ENCODE peak calls at places on chromosomes 12 and 14, in eight cellular contexts. One of them, this sample, is unnamed.

GRCh38 chr12:50062733-50063452 is 5.5 kb downstream of the ASIC1 start:
- DNase-seq in HEK293T: no peak
- DNase-seq in NCI-H748 treated with DMSO at 0.1 percent for 48 hours: no peak
- DNase-seq in stimulated activated CD8-positive, alpha-beta memory T cell treated with anti-CD3 and anti-CD28 coated beads, Interleukin-7, amount 100 ng/mL, for 24 hours: no peak
- DNase-seq in T-helper 2 cell: no peak
- DNase-seq in NCI-H460: no peak
- DNase-seq in left ventricle myocardium superior: no peak
- DNase-seq in uterus: no peak
- DNase-seq in this sample: no peak

GRCh38 chr14:92785601-92786426 is 8.3 kb upstream of the GOLGA5 start:
- DNase-seq in HEK293T: no peak
- DNase-seq in NCI-H748 treated with DMSO at 0.1 percent for 48 hours: no peak
- DNase-seq in stimulated activated CD8-positive, alpha-beta memory T cell treated with anti-CD3 and anti-CD28 coated beads, Interleukin-7, amount 100 ng/mL, for 24 hours: no peak
- DNase-seq in T-helper 2 cell: no peak
- DNase-seq in NCI-H460: no peak
- DNase-seq in left ventricle myocardium superior: peak
- DNase-seq in uterus: peak
- DNase-seq in this sample: peak

GRCh38 chr14:97266653-97267052 is 469.5 kb downstream of the VRK1 start:
- DNase-seq in HEK293T: no peak
- DNase-seq in NCI-H748 treated with DMSO at 0.1 percent for 48 hours: no peak
- DNase-seq in stimulated activated CD8-positive, alpha-beta memory T cell treated with anti-CD3 and anti-CD28 coated beads, Interleukin-7, amount 100 ng/mL, for 24 hours: no peak
- DNase-seq in T-helper 2 cell: no peak
- DNase-seq in NCI-H460: no peak
- DNase-seq in left ventricle myocardium superior: no peak
- DNase-seq in uterus: no peak
- DNase-seq in this sample: no peak

GRCh38 chr12:70466753-70467152 is 100.7 kb downstream of the KCNMB4 start:
- DNase-seq in HEK293T: no peak
- DNase-seq in NCI-H748 treated with DMSO at 0.1 percent for 48 hours: no peak
- DNase-seq in stimulated activated CD8-positive, alpha-beta memory T cell treated with anti-CD3 and anti-CD28 coated beads, Interleukin-7, amount 100 ng/mL, for 24 hours: no peak
- DNase-seq in T-helper 2 cell: no peak
- DNase-seq in NCI-H460: no peak
- DNase-seq in left ventricle myocardium superior: no peak
- DNase-seq in uterus: no peak
- DNase-seq in this sample: no peak

GRCh38 chr14:93369393-93370266 is 22.6 kb downstream of the COX8C start:
- DNase-seq in HEK293T: no peak
- DNase-seq in NCI-H748 treated with DMSO at 0.1 percent for 48 hours: no peak
- DNase-seq in stimulated activated CD8-positive, alpha-beta memory T cell treated with anti-CD3 and anti-CD28 coated beads, Interleukin-7, amount 100 ng/mL, for 24 hours: no peak
- DNase-seq in T-helper 2 cell: no peak
- DNase-seq in NCI-H460: no peak
- DNase-seq in left ventricle myocardium superior: no peak
- DNase-seq in uterus: no peak
- DNase-seq in this sample: no peak

GRCh38 chr12:50192908-50193307 is 25.7 kb upstream of the CERS5 start:
- DNase-seq in HEK293T: no peak
- DNase-seq in NCI-H748 treated with DMSO at 0.1 percent for 48 hours: no peak
- DNase-seq in stimulated activated CD8-positive, alpha-beta memory T cell treated with anti-CD3 and anti-CD28 coated beads, Interleukin-7, amount 100 ng/mL, for 24 hours: no peak
- DNase-seq in T-helper 2 cell: no peak
- DNase-seq in NCI-H460: no peak
- DNase-seq in left ventricle myocardium superior: no peak
- DNase-seq in uterus: no peak
- DNase-seq in this sample: peak

GRCh38 chr14:103733651-103734050 is 18.0 kb downstream of the ZFYVE21 start:
- DNase-seq in HEK293T: no peak
- DNase-seq in NCI-H748 treated with DMSO at 0.1 percent for 48 hours: no peak
- DNase-seq in stimulated activated CD8-positive, alpha-beta memory T cell treated with anti-CD3 and anti-CD28 coated beads, Interleukin-7, amount 100 ng/mL, for 24 hours: no peak
- DNase-seq in T-helper 2 cell: no peak
- DNase-seq in NCI-H460: no peak
- DNase-seq in left ventricle myocardium superior: no peak
- DNase-seq in uterus: no peak
- DNase-seq in this sample: no peak

GRCh38 chr14:51872396-51872795 is 12.0 kb downstream of the GNG2 start:
- DNase-seq in HEK293T: no peak
- DNase-seq in NCI-H748 treated with DMSO at 0.1 percent for 48 hours: peak
- DNase-seq in stimulated activated CD8-positive, alpha-beta memory T cell treated with anti-CD3 and anti-CD28 coated beads, Interleukin-7, amount 100 ng/mL, for 24 hours: no peak
- DNase-seq in T-helper 2 cell: no peak
- DNase-seq in NCI-H460: no peak
- DNase-seq in left ventricle myocardium superior: no peak
- DNase-seq in uterus: no peak
- DNase-seq in this sample: no peak

GRCh38 chr14:93729993-93730392 is 58.3 kb downstream of the PRIMA1 start:
- DNase-seq in HEK293T: no peak
- DNase-seq in NCI-H748 treated with DMSO at 0.1 percent for 48 hours: no peak
- DNase-seq in stimulated activated CD8-positive, alpha-beta memory T cell treated with anti-CD3 and anti-CD28 coated beads, Interleukin-7, amount 100 ng/mL, for 24 hours: no peak
- DNase-seq in T-helper 2 cell: no peak
- DNase-seq in NCI-H460: no peak
- DNase-seq in left ventricle myocardium superior: no peak
- DNase-seq in uterus: no peak
- DNase-seq in this sample: no peak

GRCh38 chr12:93113317-93114006 is 184.4 kb upstream of the EEA1 start:
- DNase-seq in HEK293T: no peak
- DNase-seq in NCI-H748 treated with DMSO at 0.1 percent for 48 hours: no peak
- DNase-seq in stimulated activated CD8-positive, alpha-beta memory T cell treated with anti-CD3 and anti-CD28 coated beads, Interleukin-7, amount 100 ng/mL, for 24 hours: no peak
- DNase-seq in T-helper 2 cell: no peak
- DNase-seq in NCI-H460: no peak
- DNase-seq in left ventricle myocardium superior: peak
- DNase-seq in uterus: no peak
- DNase-seq in this sample: peak

GRCh38 chr12:92736605-92737004 is 33.8 kb downstream of the PLEKHG7 start:
- DNase-seq in HEK293T: no peak
- DNase-seq in NCI-H748 treated with DMSO at 0.1 percent for 48 hours: no peak
- DNase-seq in stimulated activated CD8-positive, alpha-beta memory T cell treated with anti-CD3 and anti-CD28 coated beads, Interleukin-7, amount 100 ng/mL, for 24 hours: no peak
- DNase-seq in T-helper 2 cell: no peak
- DNase-seq in NCI-H460: no peak
- DNase-seq in left ventricle myocardium superior: no peak
- DNase-seq in uterus: no peak
- DNase-seq in this sample: no peak

GRCh38 chr14:58639842-58640484 is 2.2 kb downstream of the DACT1 start:
- DNase-seq in HEK293T: peak
- DNase-seq in NCI-H748 treated with DMSO at 0.1 percent for 48 hours: peak
- DNase-seq in stimulated activated CD8-positive, alpha-beta memory T cell treated with anti-CD3 and anti-CD28 coated beads, Interleukin-7, amount 100 ng/mL, for 24 hours: no peak
- DNase-seq in T-helper 2 cell: peak
- DNase-seq in NCI-H460: peak
- DNase-seq in left ventricle myocardium superior: no peak
- DNase-seq in uterus: no peak
- DNase-seq in this sample: peak

GRCh38 chr14:34496679-34497513 is 34.9 kb upstream of the SPTSSA start:
- DNase-seq in HEK293T: no peak
- DNase-seq in NCI-H748 treated with DMSO at 0.1 percent for 48 hours: no peak
- DNase-seq in stimulated activated CD8-positive, alpha-beta memory T cell treated with anti-CD3 and anti-CD28 coated beads, Interleukin-7, amount 100 ng/mL, for 24 hours: no peak
- DNase-seq in T-helper 2 cell: no peak
- DNase-seq in NCI-H460: peak
- DNase-seq in left ventricle myocardium superior: peak
- DNase-seq in uterus: peak
- DNase-seq in this sample: peak

GRCh38 chr14:50363734-50364113 is 33.0 kb downstream of the CDKL1 start:
- DNase-seq in HEK293T: no peak
- DNase-seq in NCI-H748 treated with DMSO at 0.1 percent for 48 hours: no peak
- DNase-seq in stimulated activated CD8-positive, alpha-beta memory T cell treated with anti-CD3 and anti-CD28 coated beads, Interleukin-7, amount 100 ng/mL, for 24 hours: no peak
- DNase-seq in T-helper 2 cell: peak
- DNase-seq in NCI-H460: no peak
- DNase-seq in left ventricle myocardium superior: no peak
- DNase-seq in uterus: no peak
- DNase-seq in this sample: peak

GRCh38 chr12:65510584-65511050 is 232.1 kb downstream of the MSRB3 start:
- DNase-seq in HEK293T: peak
- DNase-seq in NCI-H748 treated with DMSO at 0.1 percent for 48 hours: no peak
- DNase-seq in stimulated activated CD8-positive, alpha-beta memory T cell treated with anti-CD3 and anti-CD28 coated beads, Interleukin-7, amount 100 ng/mL, for 24 hours: no peak
- DNase-seq in T-helper 2 cell: no peak
- DNase-seq in NCI-H460: no peak
- DNase-seq in left ventricle myocardium superior: peak
- DNase-seq in uterus: peak
- DNase-seq in this sample: no peak

GRCh38 chr12:51911788-51912711 is 4.7 kb downstream of the ACVRL1 start:
- DNase-seq in HEK293T: peak
- DNase-seq in NCI-H748 treated with DMSO at 0.1 percent for 48 hours: no peak
- DNase-seq in stimulated activated CD8-positive, alpha-beta memory T cell treated with anti-CD3 and anti-CD28 coated beads, Interleukin-7, amount 100 ng/mL, for 24 hours: no peak
- DNase-seq in T-helper 2 cell: no peak
- DNase-seq in NCI-H460: no peak
- DNase-seq in left ventricle myocardium superior: peak
- DNase-seq in uterus: no peak
- DNase-seq in this sample: peak

GRCh38 chr12:93683410-93683809 is 6.2 kb downstream of the CRADD start:
- DNase-seq in HEK293T: no peak
- DNase-seq in NCI-H748 treated with DMSO at 0.1 percent for 48 hours: no peak
- DNase-seq in stimulated activated CD8-positive, alpha-beta memory T cell treated with anti-CD3 and anti-CD28 coated beads, Interleukin-7, amount 100 ng/mL, for 24 hours: no peak
- DNase-seq in T-helper 2 cell: no peak
- DNase-seq in NCI-H460: no peak
- DNase-seq in left ventricle myocardium superior: no peak
- DNase-seq in uterus: no peak
- DNase-seq in this sample: no peak

GRCh38 chr14:105088812-105089745 is 23.8 kb upstream of the GPR132 start:
- DNase-seq in HEK293T: no peak
- DNase-seq in NCI-H748 treated with DMSO at 0.1 percent for 48 hours: no peak
- DNase-seq in stimulated activated CD8-positive, alpha-beta memory T cell treated with anti-CD3 and anti-CD28 coated beads, Interleukin-7, amount 100 ng/mL, for 24 hours: no peak
- DNase-seq in T-helper 2 cell: no peak
- DNase-seq in NCI-H460: no peak
- DNase-seq in left ventricle myocardium superior: no peak
- DNase-seq in uterus: no peak
- DNase-seq in this sample: no peak

GRCh38 chr12:1810931-1811280 is 9.5 kb upstream of the LRTM2 start:
- DNase-seq in HEK293T: no peak
- DNase-seq in NCI-H748 treated with DMSO at 0.1 percent for 48 hours: no peak
- DNase-seq in stimulated activated CD8-positive, alpha-beta memory T cell treated with anti-CD3 and anti-CD28 coated beads, Interleukin-7, amount 100 ng/mL, for 24 hours: no peak
- DNase-seq in T-helper 2 cell: no peak
- DNase-seq in NCI-H460: no peak
- DNase-seq in left ventricle myocardium superior: peak
- DNase-seq in uterus: no peak
- DNase-seq in this sample: no peak

GRCh38 chr12:111596985-111597730 is 2.0 kb downstream of the ATXN2 start:
- DNase-seq in HEK293T: peak
- DNase-seq in NCI-H748 treated with DMSO at 0.1 percent for 48 hours: peak
- DNase-seq in stimulated activated CD8-positive, alpha-beta memory T cell treated with anti-CD3 and anti-CD28 coated beads, Interleukin-7, amount 100 ng/mL, for 24 hours: no peak
- DNase-seq in T-helper 2 cell: peak
- DNase-seq in NCI-H460: peak
- DNase-seq in left ventricle myocardium superior: peak
- DNase-seq in uterus: peak
- DNase-seq in this sample: peak

GRCh38 chr14:67815573-67816235 is 686 bp downstream of the ZFYVE26 start:
- DNase-seq in HEK293T: peak
- DNase-seq in NCI-H748 treated with DMSO at 0.1 percent for 48 hours: peak
- DNase-seq in stimulated activated CD8-positive, alpha-beta memory T cell treated with anti-CD3 and anti-CD28 coated beads, Interleukin-7, amount 100 ng/mL, for 24 hours: no peak
- DNase-seq in T-helper 2 cell: peak
- DNase-seq in NCI-H460: no peak
- DNase-seq in left ventricle myocardium superior: no peak
- DNase-seq in uterus: no peak
- DNase-seq in this sample: peak

GRCh38 chr12:57001448-57001906 is 4.9 kb downstream of the ZBTB39 start:
- DNase-seq in HEK293T: peak
- DNase-seq in NCI-H748 treated with DMSO at 0.1 percent for 48 hours: peak
- DNase-seq in stimulated activated CD8-positive, alpha-beta memory T cell treated with anti-CD3 and anti-CD28 coated beads, Interleukin-7, amount 100 ng/mL, for 24 hours: peak
- DNase-seq in T-helper 2 cell: peak
- DNase-seq in NCI-H460: peak
- DNase-seq in left ventricle myocardium superior: peak
- DNase-seq in uterus: peak
- DNase-seq in this sample: peak

GRCh38 chr12:110677206-110677911 is 11.6 kb downstream of the HVCN1 start:
- DNase-seq in HEK293T: no peak
- DNase-seq in NCI-H748 treated with DMSO at 0.1 percent for 48 hours: no peak
- DNase-seq in stimulated activated CD8-positive, alpha-beta memory T cell treated with anti-CD3 and anti-CD28 coated beads, Interleukin-7, amount 100 ng/mL, for 24 hours: no peak
- DNase-seq in T-helper 2 cell: peak
- DNase-seq in NCI-H460: no peak
- DNase-seq in left ventricle myocardium superior: no peak
- DNase-seq in uterus: no peak
- DNase-seq in this sample: no peak

GRCh38 chr14:21043387-21044105 is 1.4 kb downstream of the RNASE7 start:
- DNase-seq in HEK293T: no peak
- DNase-seq in NCI-H748 treated with DMSO at 0.1 percent for 48 hours: no peak
- DNase-seq in stimulated activated CD8-positive, alpha-beta memory T cell treated with anti-CD3 and anti-CD28 coated beads, Interleukin-7, amount 100 ng/mL, for 24 hours: no peak
- DNase-seq in T-helper 2 cell: no peak
- DNase-seq in NCI-H460: no peak
- DNase-seq in left ventricle myocardium superior: no peak
- DNase-seq in uterus: no peak
- DNase-seq in this sample: no peak

GRCh38 chr12:54413284-54414190 is 5.5 kb downstream of the ITGA5 start:
- DNase-seq in HEK293T: no peak
- DNase-seq in NCI-H748 treated with DMSO at 0.1 percent for 48 hours: no peak
- DNase-seq in stimulated activated CD8-positive, alpha-beta memory T cell treated with anti-CD3 and anti-CD28 coated beads, Interleukin-7, amount 100 ng/mL, for 24 hours: peak
- DNase-seq in T-helper 2 cell: peak
- DNase-seq in NCI-H460: no peak
- DNase-seq in left ventricle myocardium superior: peak
- DNase-seq in uterus: no peak
- DNase-seq in this sample: peak

GRCh38 chr14:50928002-50928635 is 16.2 kb downstream of the PYGL start:
- DNase-seq in HEK293T: no peak
- DNase-seq in NCI-H748 treated with DMSO at 0.1 percent for 48 hours: no peak
- DNase-seq in stimulated activated CD8-positive, alpha-beta memory T cell treated with anti-CD3 and anti-CD28 coated beads, Interleukin-7, amount 100 ng/mL, for 24 hours: no peak
- DNase-seq in T-helper 2 cell: no peak
- DNase-seq in NCI-H460: no peak
- DNase-seq in left ventricle myocardium superior: no peak
- DNase-seq in uterus: no peak
- DNase-seq in this sample: peak

GRCh38 chr12:91574391-91574790 is 391.8 kb upstream of the DCN start:
- DNase-seq in HEK293T: no peak
- DNase-seq in NCI-H748 treated with DMSO at 0.1 percent for 48 hours: no peak
- DNase-seq in stimulated activated CD8-positive, alpha-beta memory T cell treated with anti-CD3 and anti-CD28 coated beads, Interleukin-7, amount 100 ng/mL, for 24 hours: no peak
- DNase-seq in T-helper 2 cell: no peak
- DNase-seq in NCI-H460: no peak
- DNase-seq in left ventricle myocardium superior: no peak
- DNase-seq in uterus: no peak
- DNase-seq in this sample: no peak

GRCh38 chr12:76901628-76902386 is 23.0 kb upstream of the CSRP2 start:
- DNase-seq in HEK293T: no peak
- DNase-seq in NCI-H748 treated with DMSO at 0.1 percent for 48 hours: no peak
- DNase-seq in stimulated activated CD8-positive, alpha-beta memory T cell treated with anti-CD3 and anti-CD28 coated beads, Interleukin-7, amount 100 ng/mL, for 24 hours: no peak
- DNase-seq in T-helper 2 cell: no peak
- DNase-seq in NCI-H460: no peak
- DNase-seq in left ventricle myocardium superior: no peak
- DNase-seq in uterus: no peak
- DNase-seq in this sample: no peak

GRCh38 chr12:105705765-105706164 is 375.3 kb downstream of the C12orf75 start:
- DNase-seq in HEK293T: peak
- DNase-seq in NCI-H748 treated with DMSO at 0.1 percent for 48 hours: peak
- DNase-seq in stimulated activated CD8-positive, alpha-beta memory T cell treated with anti-CD3 and anti-CD28 coated beads, Interleukin-7, amount 100 ng/mL, for 24 hours: no peak
- DNase-seq in T-helper 2 cell: peak
- DNase-seq in NCI-H460: peak
- DNase-seq in left ventricle myocardium superior: no peak
- DNase-seq in uterus: peak
- DNase-seq in this sample: peak

GRCh38 chr12:47079894-47080724 is at the start of gene AMIGO2:
- DNase-seq in HEK293T: peak
- DNase-seq in NCI-H748 treated with DMSO at 0.1 percent for 48 hours: no peak
- DNase-seq in stimulated activated CD8-positive, alpha-beta memory T cell treated with anti-CD3 and anti-CD28 coated beads, Interleukin-7, amount 100 ng/mL, for 24 hours: peak
- DNase-seq in T-helper 2 cell: peak
- DNase-seq in NCI-H460: peak
- DNase-seq in left ventricle myocardium superior: peak
- DNase-seq in uterus: peak
- DNase-seq in this sample: peak

GRCh38 chr14:58731465-58732330 is 93.9 kb downstream of the DACT1 start:
- DNase-seq in HEK293T: no peak
- DNase-seq in NCI-H748 treated with DMSO at 0.1 percent for 48 hours: no peak
- DNase-seq in stimulated activated CD8-positive, alpha-beta memory T cell treated with anti-CD3 and anti-CD28 coated beads, Interleukin-7, amount 100 ng/mL, for 24 hours: no peak
- DNase-seq in T-helper 2 cell: no peak
- DNase-seq in NCI-H460: no peak
- DNase-seq in left ventricle myocardium superior: no peak
- DNase-seq in uterus: no peak
- DNase-seq in this sample: peak

GRCh38 chr12:4156317-4156716 is 117.2 kb upstream of the CCND2 start:
- DNase-seq in HEK293T: no peak
- DNase-seq in NCI-H748 treated with DMSO at 0.1 percent for 48 hours: no peak
- DNase-seq in stimulated activated CD8-positive, alpha-beta memory T cell treated with anti-CD3 and anti-CD28 coated beads, Interleukin-7, amount 100 ng/mL, for 24 hours: no peak
- DNase-seq in T-helper 2 cell: no peak
- DNase-seq in NCI-H460: no peak
- DNase-seq in left ventricle myocardium superior: no peak
- DNase-seq in uterus: no peak
- DNase-seq in this sample: no peak

GRCh38 chr12:104686196-104686595 is 229.4 kb downstream of the CHST11 start:
- DNase-seq in HEK293T: no peak
- DNase-seq in NCI-H748 treated with DMSO at 0.1 percent for 48 hours: no peak
- DNase-seq in stimulated activated CD8-positive, alpha-beta memory T cell treated with anti-CD3 and anti-CD28 coated beads, Interleukin-7, amount 100 ng/mL, for 24 hours: no peak
- DNase-seq in T-helper 2 cell: peak
- DNase-seq in NCI-H460: no peak
- DNase-seq in left ventricle myocardium superior: no peak
- DNase-seq in uterus: no peak
- DNase-seq in this sample: peak

GRCh38 chr12:69595689-69596088 is 10.4 kb downstream of the CCT2 start:
- DNase-seq in HEK293T: no peak
- DNase-seq in NCI-H748 treated with DMSO at 0.1 percent for 48 hours: no peak
- DNase-seq in stimulated activated CD8-positive, alpha-beta memory T cell treated with anti-CD3 and anti-CD28 coated beads, Interleukin-7, amount 100 ng/mL, for 24 hours: no peak
- DNase-seq in T-helper 2 cell: peak
- DNase-seq in NCI-H460: no peak
- DNase-seq in left ventricle myocardium superior: no peak
- DNase-seq in uterus: no peak
- DNase-seq in this sample: no peak